ENCODE peak calls at places on chromosome 2, in four cellular contexts. J, Y, R and F are unnamed samples.

GRCh38 chr2:50720695-50721314 is 311.1 kb downstream of the NRXN1 start:
- DNase-seq in J (no peak), Y (no peak), R (no peak), F (no peak)

GRCh38 chr2:158131919-158132566 is 30.4 kb downstream of the UPP2 start:
- DNase-seq in J (no peak), Y (peak; percentile 43), R (no peak), F (no peak)

GRCh38 chr2:200306969-200307811 is 697 bp downstream of the SPATS2L start:
- DNase-seq in J (peak; percentile 19), Y (peak; percentile 42), R (peak; percentile 52), F (peak; percentile 49)

GRCh38 chr2:44960871-44961270 is 19.4 kb downstream of the SIX3 start:
- DNase-seq in J (no peak), Y (no peak), R (no peak), F (no peak)

GRCh38 chr2:26178746-26179436 is 6.0 kb downstream of the GAREM2 start:
- DNase-seq in J (no peak), Y (no peak), R (peak; percentile 56), F (no peak)

GRCh38 chr2:144628566-144628965 is 108.6 kb upstream of the ZEB2 start:
- DNase-seq in J (no peak), Y (no peak), R (no peak), F (no peak)

GRCh38 chr2:20592106-20593071 is 58.5 kb downstream of the HS1BP3 start:
- DNase-seq in J (peak; percentile 10), Y (no peak), R (peak; percentile 5), F (no peak)

GRCh38 chr2:27442282-27442980 is at the start of gene KRTCAP3:
- DNase-seq in J (no peak), Y (no peak), R (peak; percentile 84), F (peak; percentile 47)

GRCh38 chr2:105321875-105322646 is 7.5 kb downstream of the TGFBRAP1 start:
- DNase-seq in J (no peak), Y (no peak), R (no peak), F (no peak)

GRCh38 chr2:123179526-123179925 is 845.6 kb upstream of the CNTNAP5 start:
- DNase-seq in J (no peak), Y (no peak), R (no peak), F (no peak)

GRCh38 chr2:143937563-143938346 is 582.2 kb downstream of the ZEB2 start:
- DNase-seq in J (no peak), Y (no peak), R (no peak), F (peak; percentile 57)

GRCh38 chr2:9423922-9424272 is 443 bp downstream of the CPSF3 start:
- DNase-seq in J (no peak), Y (peak; percentile 21), R (peak; percentile 24), F (no peak)

GRCh38 chr2:179410552-179411356 is 146.1 kb upstream of the SESTD1 start:
- DNase-seq in J (no peak), Y (peak; percentile 62), R (peak; percentile 16), F (no peak)

GRCh38 chr2:127623388-127624320 is 22.3 kb upstream of the GPR17 start:
- DNase-seq in J (peak; percentile 7), Y (no peak), R (peak; percentile 6), F (peak; percentile 23)

GRCh38 chr2:42840141-42840540 is 47.8 kb upstream of the HAAO start:
- DNase-seq in J (peak; percentile 10), Y (no peak), R (no peak), F (no peak)

GRCh38 chr2:239498576-239498975 is 97.8 kb upstream of the HDAC4 start:
- DNase-seq in J (peak; percentile 34), Y (no peak), R (no peak), F (no peak)

GRCh38 chr2:129748653-129749052 is 230.8 kb upstream of the RAB6C start:
- DNase-seq in J (no peak), Y (peak; percentile 13), R (no peak), F (no peak)

GRCh38 chr2:3728104-3729054 is 25.0 kb downstream of the DCDC2C start:
- DNase-seq in J (no peak), Y (peak; percentile 56), R (no peak), F (peak; percentile 17)

GRCh38 chr2:181457121-181457740 is at the start of gene ITGA4:
- DNase-seq in J (peak; percentile 28), Y (peak; percentile 52), R (peak; percentile 85), F (peak; percentile 15)

GRCh38 chr2:186718895-186719294 is 25.0 kb downstream of the FAM171B start:
- DNase-seq in J (no peak), Y (no peak), R (no peak), F (no peak)

GRCh38 chr2:112864072-112864471 is 27.5 kb upstream of the IL1B start:
- DNase-seq in J (no peak), Y (no peak), R (no peak), F (no peak)

GRCh38 chr2:122543815-122544214 is 788.4 kb downstream of the TSN start:
- DNase-seq in J (no peak), Y (no peak), R (no peak), F (no peak)

GRCh38 chr2:216657963-216658362 is 24.7 kb downstream of the IGFBP2 start:
- DNase-seq in J (no peak), Y (no peak), R (no peak), F (no peak)

GRCh38 chr2:133568598-133568997 is 335 bp upstream of the NCKAP5 start:
- DNase-seq in J (no peak), Y (no peak), R (no peak), F (no peak)

GRCh38 chr2:176104338-176105077 is 2.6 kb upstream of the HOXD11 start:
- DNase-seq in J (no peak), Y (peak; percentile 82), R (no peak), F (peak; percentile 15)

GRCh38 chr2:121214296-121214695 is 70.7 kb downstream of the TFCP2L1 start:
- DNase-seq in J (no peak), Y (no peak), R (no peak), F (no peak)

GRCh38 chr2:240245184-240245583 is 104.7 kb upstream of the OTOS start:
- DNase-seq in J (no peak), Y (no peak), R (no peak), F (no peak)

GRCh38 chr2:158600155-158600802 is 143.5 kb downstream of the PKP4 start:
- DNase-seq in J (no peak), Y (peak; percentile 40), R (peak; percentile 59), F (peak; percentile 34)

GRCh38 chr2:179461367-179461886 is 196.8 kb upstream of the SESTD1 start:
- DNase-seq in J (no peak), Y (no peak), R (no peak), F (no peak)

GRCh38 chr2:110673201-110673600 is 4.7 kb downstream of the BUB1 start:
- DNase-seq in J (no peak), Y (no peak), R (no peak), F (no peak)

GRCh38 chr2:203683421-203683820 is 23.0 kb upstream of the CD28 start:
- DNase-seq in J (no peak), Y (no peak), R (no peak), F (no peak)
- H3K27ac ChIP-seq in J (peak overlapping the region; percentile 92), Y (no peak overlapping the region), R (peak overlapping the region; percentile 20), F (no peak overlapping the region)

GRCh38 chr2:68045337-68045736 is 17.5 kb downstream of the C1D start:
- DNase-seq in J (no peak), Y (no peak), R (no peak), F (no peak)
- TF ChIP-seq EP300 in J (no peak), Y (no peak), R (no peak), F (no peak)

DNA sequence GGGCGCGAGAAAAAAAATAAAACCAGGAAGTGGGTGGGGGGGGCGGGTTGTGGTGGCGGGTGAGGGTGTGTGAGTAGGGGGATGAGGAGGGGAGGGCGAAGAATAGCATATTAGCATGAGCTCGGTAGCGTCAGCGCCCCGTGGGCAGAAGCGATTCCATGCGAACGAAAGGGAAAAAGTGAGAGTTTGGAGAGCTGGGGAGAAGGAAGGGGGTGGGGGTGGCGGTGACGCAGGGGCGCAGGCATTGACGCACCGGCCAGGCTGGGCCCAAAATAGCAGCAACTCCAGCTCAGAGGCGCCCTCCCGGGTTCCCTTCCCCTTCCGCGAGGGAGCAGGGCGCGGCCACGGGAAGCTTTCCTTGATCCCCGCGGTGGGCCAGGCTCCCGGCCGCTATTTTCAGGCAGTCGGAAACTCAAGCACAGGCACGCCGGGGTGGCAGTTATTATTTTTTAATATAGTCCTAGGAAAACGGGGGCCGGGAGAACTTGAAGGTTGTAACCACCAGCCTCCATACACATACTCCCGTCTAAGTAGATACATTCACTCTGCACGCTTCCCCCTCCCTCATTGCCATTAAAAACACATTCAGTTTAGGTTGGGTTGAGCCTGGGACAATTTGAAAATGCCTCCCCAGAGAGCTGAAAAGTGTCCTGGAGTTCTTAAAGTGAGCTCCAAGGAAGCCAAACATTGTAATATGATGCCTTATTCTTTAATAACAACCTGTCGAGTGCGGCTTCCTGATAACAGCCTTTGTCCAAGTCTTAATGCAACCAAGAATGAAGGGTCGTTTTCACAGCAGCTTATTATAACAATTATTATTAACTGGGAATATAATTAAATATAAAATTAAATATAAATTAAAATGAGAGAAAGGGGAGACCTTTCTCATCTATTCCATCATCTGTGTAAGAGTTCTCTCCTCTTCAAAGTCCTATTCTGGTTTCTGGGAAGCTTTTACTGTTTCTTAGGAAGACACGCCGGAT is 2.3 kb upstream of the NR4A2 start:
- DNase-seq in J (peak; percentile 90), Y (peak; percentile 93), R (peak; percentile 93), F (peak; percentile 95)
- TF ChIP-seq POLR2A in J (peak; percentile 91), Y (peak; percentile 42), R (peak; percentile 62), F (peak; percentile 85)

GRCh38 chr2:189439342-189439741 is 1.9 kb upstream of the WDR75 start:
- DNase-seq in J (no peak), Y (peak; percentile 23), R (no peak), F (no peak)

GRCh38 chr2:189440947-189441708 is at the start of gene WDR75:
- DNase-seq in J (peak; percentile 83), Y (peak; percentile 95), R (peak; percentile 95), F (peak; percentile 92)

GRCh38 chr2:189442468-189442867 is 1.2 kb downstream of the WDR75 start:
- DNase-seq in J (no peak), Y (no peak), R (no peak), F (peak; percentile 25)

GRCh38 chr2:189440644-189440946 is 679 bp upstream of the WDR75 start:
- DNase-seq in J (no peak), Y (no peak), R (no peak), F (no peak)

DNA sequence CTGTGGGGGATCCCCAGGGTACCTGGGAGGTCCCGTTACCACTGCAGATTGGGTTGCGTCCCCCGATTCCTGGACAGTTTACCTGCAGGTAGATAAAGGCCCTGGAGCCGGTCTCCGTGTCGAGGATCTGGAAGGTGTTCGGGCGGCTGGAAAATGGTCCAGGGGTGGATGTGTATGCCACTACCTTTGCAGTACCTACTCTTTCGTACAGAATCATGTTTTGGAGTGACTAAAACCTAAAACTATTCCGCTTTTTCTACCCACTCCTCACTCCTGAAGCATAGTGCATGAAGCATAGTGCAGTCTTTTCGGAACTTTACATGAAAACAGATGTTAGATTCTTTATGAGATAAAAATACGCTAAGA is 418 bp downstream of the WDR75 start:
- DNase-seq in J (no peak), Y (no peak), R (no peak), F (no peak)
- H3K27ac ChIP-seq in J (peak overlapping the region; percentile 93), Y (peak overlapping the region; percentile 97), R (peak overlapping the region; percentile 91), F (peak overlapping the region; percentile 91)

DNA sequence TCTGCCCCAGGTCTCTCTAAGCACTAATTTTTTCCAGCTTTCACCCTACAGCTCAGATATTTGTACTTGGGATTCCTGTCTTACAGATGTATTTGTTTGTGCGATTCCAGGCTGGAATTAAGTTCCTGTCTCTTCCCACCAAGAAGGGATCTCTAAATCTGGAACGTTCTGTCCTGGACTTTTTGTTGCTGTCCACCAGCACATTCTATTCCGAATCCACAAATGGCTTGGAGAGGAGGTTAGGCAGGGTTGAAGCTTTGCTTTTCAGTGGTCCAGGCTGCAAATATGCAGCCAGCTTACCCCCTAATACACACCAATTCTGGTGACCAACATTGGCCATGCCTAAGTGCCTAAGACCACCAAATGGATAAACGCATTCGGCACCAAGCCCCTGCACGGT is 315.0 kb downstream of the TNS1 start:
- DNase-seq in J (no peak), Y (no peak), R (no peak), F (no peak)
- TF ChIP-seq EP300 in J (peak; percentile 84), Y (no peak), R (peak; percentile 87), F (no peak)

GRCh38 chr2:86596118-86596517 is 27.5 kb downstream of the RNF103 start:
- DNase-seq in J (no peak), Y (no peak), R (no peak), F (no peak)
- TF ChIP-seq POLR2A in J (no peak), Y (no peak), R (no peak), F (no peak)